ENCODE peak calls at places on chromosomes 3 and 15, in seven cellular contexts. D is stomach, F is heart right ventricle, P is tibial artery, C is sigmoid colon, S is transverse colon, L is neural progenitor cell. M is an unnamed sample.
A peak's percentile ranks its signal among the peaks of the same experiment; 100 is the strongest.

GRCh38 chr15:50249704-50250103 is 15.8 kb downstream of the HDC start:
- DNase-seq in D (no peak), F (no peak), P (no peak), C (no peak), S (no peak), L (no peak), M (no peak)

GRCh38 chr3:50264389-50264963 is 4.5 kb upstream of the SEMA3B start:
- DNase-seq in D (peak; percentile 65), F (peak; percentile 86), P (peak; percentile 70), C (peak; percentile 93), S (peak; percentile 64), L (peak; percentile 94), M (peak; percentile 86)

GRCh38 chr3:1513662-1514061 is 420.8 kb downstream of the CNTN6 start:
- DNase-seq in D (no peak), F (no peak), P (no peak), C (no peak), S (no peak), L (no peak), M (no peak)

GRCh38 chr3:111260878-111261277 is 189.3 kb downstream of the NECTIN3 start:
- DNase-seq in D (no peak), F (no peak), P (no peak), C (no peak), S (no peak), L (no peak), M (no peak)

GRCh38 chr3:141227752-141228151 is 3.9 kb upstream of the PXYLP1 start:
- DNase-seq in D (no peak), F (no peak), P (no peak), C (no peak), S (no peak), L (no peak), M (no peak)

GRCh38 chr15:51283026-51283425 is 55.4 kb downstream of the CYP19A1 start:
- DNase-seq in D (no peak), F (no peak), P (no peak), C (no peak), S (no peak), L (no peak), M (no peak)

GRCh38 chr3:123757281-123757940 is 126.7 kb downstream of the MYLK start:
- DNase-seq in D (no peak), F (peak; percentile 30), P (peak; percentile 69), C (peak; percentile 82), S (peak; percentile 37), L (no peak), M (peak; percentile 66)

GRCh38 chr3:43693594-43693993 is 2.9 kb downstream of the ABHD5 start:
- DNase-seq in D (no peak), F (no peak), P (no peak), C (no peak), S (no peak), L (no peak), M (no peak)

GRCh38 chr15:63288778-63289378 is 11.5 kb downstream of the APH1B start:
- DNase-seq in D (no peak), F (no peak), P (no peak), C (no peak), S (no peak), L (peak; percentile 53), M (no peak)

GRCh38 chr3:31008986-31009385 is 114.5 kb upstream of the GADL1 start:
- DNase-seq in D (no peak), F (no peak), P (no peak), C (no peak), S (no peak), L (no peak), M (no peak)

GRCh38 chr15:58748787-58749531 is 548 bp downstream of the ADAM10 start:
- DNase-seq in D (peak; percentile 49), F (peak; percentile 48), P (peak; percentile 53), C (peak; percentile 75), S (peak; percentile 53), L (peak; percentile 89), M (peak; percentile 70)

GRCh38 chr15:58749532-58750337 is at the start of gene ADAM10:
- DNase-seq in D (peak; percentile 99), F (peak; percentile 98), P (peak; percentile 98), C (peak; percentile 100), S (peak; percentile 99), L (peak; percentile 100), M (peak; percentile 100)

GRCh38 chr15:58752716-58753115 is 3.2 kb upstream of the ADAM10 start:
- DNase-seq in D (no peak), F (no peak), P (no peak), C (no peak), S (no peak), L (no peak), M (no peak)

GRCh38 chr15:58746174-58746573 is 3.3 kb downstream of the ADAM10 start:
- DNase-seq in D (no peak), F (no peak), P (no peak), C (no peak), S (no peak), L (no peak), M (no peak)

GRCh38 chr15:58748040-58748786 is 1.3 kb downstream of the ADAM10 start:
- DNase-seq in D (no peak), F (no peak), P (no peak), C (no peak), S (no peak), L (no peak), M (no peak)
- H3K4me1 ChIP-seq in D (peaks cover 43% of the 10 kb centered on the region), F (peaks cover 52% of the 10 kb centered on the region), P (peaks cover 3% of the 10 kb centered on the region), C (peaks cover 26% of the 10 kb centered on the region), S (peaks cover 25% of the 10 kb centered on the region), L (peaks cover 21% of the 10 kb centered on the region), M (peaks cover 28% of the 10 kb centered on the region)

GRCh38 chr3:45507820-45508317 is 86.7 kb upstream of the LIMD1 start:
- DNase-seq in D (no peak), F (peak; percentile 41), P (no peak), C (no peak), S (no peak), L (peak; percentile 76), M (no peak)

GRCh38 chr3:45506084-45506483 is 88.5 kb upstream of the LIMD1 start:
- DNase-seq in D (no peak), F (no peak), P (no peak), C (no peak), S (no peak), L (no peak), M (no peak)

GRCh38 chr3:45509038-45509767 is 85.3 kb upstream of the LIMD1 start:
- DNase-seq in D (no peak), F (no peak), P (no peak), C (no peak), S (no peak), L (no peak), M (no peak)

GRCh38 chr3:45508659-45509037 is 85.9 kb upstream of the LIMD1 start:
- DNase-seq in D (no peak), F (no peak), P (no peak), C (no peak), S (no peak), L (no peak), M (no peak)

DNA sequence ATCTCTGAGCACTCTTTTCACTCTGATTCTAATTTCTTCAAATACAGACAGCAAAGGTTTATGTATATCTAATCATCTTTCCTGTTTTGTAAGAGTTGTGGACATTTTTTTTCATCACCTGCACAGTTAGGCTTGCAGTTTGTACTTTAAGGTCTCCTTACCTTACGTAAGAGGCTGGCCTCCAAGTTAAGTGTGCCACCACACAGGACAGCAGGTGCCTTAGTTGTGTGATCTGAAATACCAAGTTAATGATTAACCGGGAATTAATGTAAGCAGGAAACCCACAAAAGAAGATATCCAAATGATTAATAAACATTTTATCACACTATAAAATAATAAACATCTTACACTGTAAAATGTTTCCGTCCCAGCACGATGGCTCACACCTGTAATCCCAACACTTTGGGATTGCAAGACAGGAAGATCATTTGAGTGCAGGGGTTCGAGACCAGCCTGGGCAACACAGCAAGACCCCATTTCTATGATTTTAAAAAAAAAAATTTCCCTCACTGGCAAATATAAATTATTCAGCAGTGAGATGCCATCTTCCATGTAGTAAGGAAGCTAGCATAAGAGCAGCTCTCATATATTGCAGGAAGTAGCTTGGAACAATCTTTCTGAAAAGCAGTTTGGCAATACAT is 87.7 kb upstream of the LIMD1 start:
- DNase-seq in D (no peak), F (no peak), P (no peak), C (no peak), S (no peak), L (no peak), M (no peak)
- H3K27ac ChIP-seq in D (no peak overlapping the region), F (no peak overlapping the region), P (no peak overlapping the region), C (no peak overlapping the region), S (no peak overlapping the region), L (no peak overlapping the region), M (no peak overlapping the region)

GRCh38 chr3:126413693-126414080 is 19.0 kb downstream of the CFAP100 start:
- DNase-seq in D (peak; percentile 15), F (no peak), P (no peak), C (peak; percentile 19), S (no peak), L (no peak), M (no peak)
- H3K27me3 ChIP-seq in D (no peaks in the 10 kb centered on the region), F (no peaks in the 10 kb centered on the region), P (peaks cover 53% of the 10 kb centered on the region), C (peaks cover 52% of the 10 kb centered on the region), S (peaks cover 48% of the 10 kb centered on the region), L (no peaks in the 10 kb centered on the region), M (peaks cover 52% of the 10 kb centered on the region)

DNA sequence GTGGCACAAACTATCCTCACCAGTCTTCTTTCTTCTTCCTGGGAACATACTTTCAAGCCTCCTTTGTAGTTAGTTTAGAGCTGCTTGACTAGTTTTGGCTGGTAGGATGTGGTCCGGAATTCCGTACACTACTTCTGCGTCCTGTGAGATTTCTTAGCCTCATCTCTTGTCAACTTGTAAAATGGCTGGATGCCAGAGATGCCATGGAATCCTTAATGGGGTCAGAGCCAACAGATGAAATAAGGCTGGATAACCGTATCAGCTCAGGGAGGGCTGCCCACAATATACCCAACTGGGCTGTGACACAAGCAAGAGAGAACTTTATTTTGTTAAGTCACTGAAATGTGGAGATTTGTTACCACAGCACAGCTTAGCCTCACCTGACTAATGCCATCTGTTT is 466.9 kb upstream of the MDFIC2 start:
- DNase-seq in D (no peak), F (no peak), P (no peak), C (no peak), S (no peak), L (no peak), M (no peak)
- H3K4me1 ChIP-seq in D (no peaks in the 10 kb centered on the region), F (no peaks in the 10 kb centered on the region), P (no peaks in the 10 kb centered on the region), C (no peaks in the 10 kb centered on the region), S (no peaks in the 10 kb centered on the region), L (no peaks in the 10 kb centered on the region), M (no peaks in the 10 kb centered on the region)

M was measured in lower lobe of right lung.